ENCODE peak calls at places on chromosomes 2 and 18, in four cellular contexts. One of them, this sample, is unnamed.

GRCh38 chr2:64017811-64018714 is 1.2 kb downstream of the VPS54 start:
- DNase-seq in K562: no peak
- DNase-seq in WTC11: no peak
- DNase-seq in HepG2: no peak
- DNase-seq in this sample: peak; percentile 14

GRCh38 chr18:13539050-13539449 is 187.3 kb downstream of the FAM210A start:
- DNase-seq in WTC11: no peak
- DNase-seq in K562: no peak
- DNase-seq in HepG2: no peak
- DNase-seq in this sample: no peak

GRCh38 chr18:27797484-27797883 is 379.4 kb downstream of the CDH2 start:
- DNase-seq in WTC11: no peak
- DNase-seq in K562: no peak
- DNase-seq in HepG2: no peak
- DNase-seq in this sample: no peak

GRCh38 chr2:180463608-180464007 is 456.5 kb upstream of the CWC22 start:
- DNase-seq in WTC11: no peak
- DNase-seq in K562: no peak
- DNase-seq in HepG2: no peak
- DNase-seq in this sample: no peak

GRCh38 chr2:185161701-185162100 is 563.4 kb downstream of the ZNF804A start:
- DNase-seq in HepG2: no peak
- DNase-seq in K562: no peak
- DNase-seq in WTC11: no peak
- DNase-seq in this sample: no peak

GRCh38 chr2:1605102-1605501 is 139.2 kb downstream of the PXDN start:
- DNase-seq in K562: no peak
- DNase-seq in WTC11: no peak
- DNase-seq in HepG2: no peak
- DNase-seq in this sample: no peak

GRCh38 chr2:38178142-38178541 is 102.2 kb upstream of the CYP1B1 start:
- DNase-seq in HepG2: no peak
- DNase-seq in WTC11: no peak
- DNase-seq in K562: no peak
- DNase-seq in this sample: no peak

GRCh38 chr2:8893978-8894820 is 56.8 kb upstream of the KIDINS220 start:
- DNase-seq in WTC11: no peak
- DNase-seq in K562: peak; percentile 52
- DNase-seq in HepG2: no peak
- DNase-seq in this sample: no peak

GRCh38 chr2:23789012-23789411 is 137.9 kb downstream of the ATAD2B start:
- DNase-seq in WTC11: no peak
- DNase-seq in K562: no peak
- DNase-seq in HepG2: peak; percentile 28
- DNase-seq in this sample: no peak

GRCh38 chr2:11784747-11785610 is 38.5 kb downstream of the LPIN1 start:
- DNase-seq in WTC11: peak; percentile 80
- DNase-seq in K562: peak; percentile 72
- DNase-seq in HepG2: no peak
- DNase-seq in this sample: peak; percentile 86

GRCh38 chr2:113013336-113013661 is 8.0 kb downstream of the IL36A start:
- DNase-seq in HepG2: no peak
- DNase-seq in WTC11: no peak
- DNase-seq in K562: no peak
- DNase-seq in this sample: no peak

DNA sequence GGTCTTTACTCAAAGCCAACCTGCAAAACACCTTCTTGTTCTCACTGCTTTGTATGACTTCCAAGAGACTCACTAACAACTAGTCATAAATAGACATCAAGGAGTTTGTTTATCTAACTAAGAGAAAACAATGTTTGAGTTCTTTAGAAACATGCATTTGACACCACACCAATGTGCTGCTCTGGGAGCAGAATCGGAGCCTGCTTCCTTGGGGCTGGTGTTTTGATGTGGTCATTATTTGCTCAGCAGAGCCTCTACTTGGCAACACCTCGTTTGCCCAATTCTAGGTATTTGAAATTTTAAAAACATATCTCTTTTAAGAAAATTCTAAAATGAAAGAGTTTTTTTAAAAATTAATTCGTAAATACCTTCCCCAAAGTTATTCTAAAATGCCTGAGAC is 167.5 kb downstream of the BCL2 start:
- DNase-seq in HepG2: no peak
- DNase-seq in K562: no peak
- DNase-seq in WTC11: no peak
- DNase-seq in this sample: no peak
- TF ChIP-seq ELF4 in HepG2: no peak
- TF ChIP-seq ELF4 in K562: no peak
- TF ChIP-seq ELF4 in WTC11: no peak
- TF ChIP-seq ELF4 in this sample: no peak

DNA sequence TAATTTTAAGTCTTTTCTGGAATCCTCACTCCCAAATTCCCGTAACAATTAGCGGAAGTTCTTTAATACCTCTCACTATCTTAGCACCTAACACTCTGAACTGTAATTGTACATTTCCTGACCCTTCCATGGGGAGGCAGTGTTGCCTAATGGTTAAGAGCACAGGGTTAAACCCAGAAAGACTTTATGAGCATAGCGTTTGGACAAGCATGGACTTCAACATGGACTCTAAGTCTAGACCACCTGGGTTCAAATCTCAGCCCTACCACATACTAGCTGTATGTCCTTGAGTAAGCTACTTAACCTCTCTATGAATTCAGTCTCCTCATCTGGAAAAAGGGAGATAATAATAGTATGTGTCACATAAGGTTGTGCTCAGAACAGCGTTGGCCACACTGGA is 13.0 kb downstream of the ANTXR1 start:
- DNase-seq in HepG2: peak; percentile 78
- DNase-seq in K562: peak; percentile 51
- DNase-seq in WTC11: peak; percentile 45
- DNase-seq in this sample: peak; percentile 14
- TF ChIP-seq ELF4 in HepG2: no peak
- TF ChIP-seq ELF4 in K562: no peak
- TF ChIP-seq ELF4 in WTC11: no peak
- TF ChIP-seq ELF4 in this sample: no peak

GRCh38 chr18:78573773-78574172 is 405.8 kb upstream of the SALL3 start:
- DNase-seq in WTC11: no peak
- DNase-seq in K562: no peak
- DNase-seq in HepG2: no peak
- DNase-seq in this sample: no peak

GRCh38 chr18:78566720-78567119 is 412.9 kb upstream of the SALL3 start:
- DNase-seq in K562: no peak
- DNase-seq in WTC11: no peak
- DNase-seq in HepG2: no peak
- DNase-seq in this sample: no peak

GRCh38 chr18:78571831-78572347 is 407.7 kb upstream of the SALL3 start:
- DNase-seq in HepG2: no peak
- DNase-seq in WTC11: no peak
- DNase-seq in K562: no peak
- DNase-seq in this sample: no peak

GRCh38 chr18:78566065-78566464 is 413.6 kb upstream of the SALL3 start:
- DNase-seq in HepG2: no peak
- DNase-seq in K562: no peak
- DNase-seq in WTC11: no peak
- DNase-seq in this sample: no peak

GRCh38 chr18:78571063-78571785 is 408.4 kb upstream of the SALL3 start:
- DNase-seq in WTC11: no peak
- DNase-seq in K562: no peak
- DNase-seq in HepG2: no peak
- DNase-seq in this sample: no peak
- TF ChIP-seq ELF4 in WTC11: no peak
- TF ChIP-seq ELF4 in K562: no peak
- TF ChIP-seq ELF4 in HepG2: no peak
- TF ChIP-seq ELF4 in this sample: no peak

GRCh38 chr2:10398496-10398895 is 49.6 kb downstream of the ODC1 start:
- DNase-seq in HepG2: no peak
- DNase-seq in K562: no peak
- DNase-seq in WTC11: no peak
- DNase-seq in this sample: no peak
- TF ChIP-seq ELF4 in HepG2: no peak
- TF ChIP-seq ELF4 in K562: no peak
- TF ChIP-seq ELF4 in WTC11: no peak
- TF ChIP-seq ELF4 in this sample: no peak

DNA sequence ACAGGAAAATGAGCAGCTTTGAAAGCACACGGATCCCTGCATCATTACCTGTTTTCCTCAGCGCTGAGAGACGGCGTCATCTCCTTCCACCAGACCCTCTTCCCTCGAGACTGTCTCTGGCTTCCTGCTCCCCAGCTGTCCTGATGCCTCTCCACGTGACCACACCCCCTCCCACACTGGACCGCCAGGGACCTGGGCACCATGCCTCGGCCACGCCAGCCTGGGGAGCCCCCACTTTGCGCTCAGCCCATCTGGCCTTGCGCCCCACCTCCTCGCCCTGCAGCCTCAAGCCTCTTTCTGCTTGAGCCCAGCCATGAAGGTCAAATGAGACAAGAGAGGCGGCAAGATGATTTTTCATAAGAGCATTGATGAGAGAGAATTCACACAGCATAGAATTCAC is 66.0 kb upstream of the ACKR3 start:
- DNase-seq in HepG2: no peak
- DNase-seq in K562: no peak
- DNase-seq in WTC11: no peak
- DNase-seq in this sample: no peak
- TF ChIP-seq ELF4 in HepG2: no peak
- TF ChIP-seq ELF4 in K562: no peak
- TF ChIP-seq ELF4 in WTC11: no peak
- TF ChIP-seq ELF4 in this sample: no peak

GRCh38 chr2:46304635-46305034 is 7.4 kb downstream of the EPAS1 start:
- DNase-seq in HepG2: no peak
- DNase-seq in WTC11: no peak
- DNase-seq in K562: no peak
- DNase-seq in this sample: no peak

GRCh38 chr2:46305177-46305576 is 8.0 kb downstream of the EPAS1 start:
- DNase-seq in K562: no peak
- DNase-seq in WTC11: no peak
- DNase-seq in HepG2: no peak
- DNase-seq in this sample: no peak

GRCh38 chr2:46305767-46306166 is 8.6 kb downstream of the EPAS1 start:
- DNase-seq in WTC11: no peak
- DNase-seq in K562: no peak
- DNase-seq in HepG2: no peak
- DNase-seq in this sample: no peak

GRCh38 chr2:46306988-46307655 is 9.9 kb downstream of the EPAS1 start:
- DNase-seq in WTC11: no peak
- DNase-seq in HepG2: peak; percentile 97
- DNase-seq in K562: no peak
- DNase-seq in this sample: no peak

DNA sequence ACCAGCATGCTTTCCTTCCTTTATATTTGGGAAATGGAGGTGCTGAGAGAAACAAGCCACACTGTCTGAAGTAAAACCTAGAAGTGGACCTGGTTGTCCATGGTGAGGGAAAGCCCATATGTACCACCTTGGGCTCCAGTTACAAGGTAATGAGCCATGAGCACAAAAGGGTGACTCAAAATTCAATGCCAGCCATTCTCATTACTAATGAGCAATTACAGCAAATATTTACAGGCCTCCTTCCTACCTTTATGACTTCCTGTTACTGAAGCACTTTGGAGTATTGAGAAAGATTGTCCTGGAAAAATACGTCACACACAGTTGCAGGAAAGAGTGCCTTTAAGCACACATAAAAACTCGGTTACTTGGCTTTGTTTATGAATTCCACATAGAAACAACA is 9.1 kb downstream of the EPAS1 start:
- DNase-seq in WTC11: no peak
- DNase-seq in HepG2: peak; percentile 97
- DNase-seq in K562: no peak
- DNase-seq in this sample: no peak
- TF ChIP-seq ELF4 in WTC11: no peak
- TF ChIP-seq ELF4 in HepG2: peak; percentile 60
- TF ChIP-seq ELF4 in K562: no peak
- TF ChIP-seq ELF4 in this sample: no peak

GRCh38 chr18:64103979-64104378 is 44.9 kb downstream of the LINC00305 start:
- DNase-seq in K562: peak; percentile 3
- DNase-seq in WTC11: peak; percentile 50
- DNase-seq in HepG2: peak; percentile 6
- DNase-seq in this sample: no peak
- TF ChIP-seq ELF4 in K562: no peak
- TF ChIP-seq ELF4 in WTC11: no peak
- TF ChIP-seq ELF4 in HepG2: no peak
- TF ChIP-seq ELF4 in this sample: no peak